ENCODE peak calls at places on chromosomes 6 and 20, in seven cellular contexts. L is neural crest cell; S is right lobe of liver; Z is CD8-positive, alpha-beta T cell; G is cardiac muscle cell; T is AG04449; M is ovary. Q is an unnamed sample.

GRCh38 chr20:43583982-43584432 is 6.7 kb upstream of the IFT52 start:
- DNase-seq in L (no peak), G (peak), M (peak), Z (no peak), T (peak), S (peak), Q (peak)

GRCh38 chr6:32173051-32173727 is 2.7 kb downstream of the AGPAT1 start:
- DNase-seq in T (no peak), Z (no peak), S (no peak), L (no peak), G (no peak), M (no peak), Q (no peak)

GRCh38 chr6:2028457-2029038 is 216.9 kb downstream of the GMDS start:
- DNase-seq in G (no peak), M (no peak), Z (no peak), T (no peak), L (no peak), S (no peak), Q (no peak)

GRCh38 chr6:28943557-28944411 is 20.0 kb upstream of the TRIM27 start:
- DNase-seq in S (peak), G (peak), L (peak), T (no peak), Z (peak), M (peak), Q (peak)

GRCh38 chr20:48393721-48394120 is 434.1 kb downstream of the PREX1 start:
- DNase-seq in S (no peak), G (no peak), T (no peak), Z (no peak), L (no peak), M (no peak), Q (no peak)

GRCh38 chr6:160147146-160147536 is 25.5 kb downstream of the SLC22A1 start:
- DNase-seq in L (no peak), Z (no peak), G (no peak), M (no peak), S (no peak), T (no peak), Q (no peak)

GRCh38 chr6:108029226-108029921 is 45.2 kb downstream of the OSTM1 start:
- DNase-seq in M (no peak), Z (no peak), T (no peak), L (no peak), G (no peak), S (no peak), Q (no peak)

GRCh38 chr6:43990627-43991619 is 136.3 kb downstream of the MRPL14 start:
- DNase-seq in M (peak), S (peak), T (no peak), Z (no peak), G (peak), L (no peak), Q (peak)

GRCh38 chr6:30885999-30886896 is 1.9 kb downstream of the DDR1 start:
- DNase-seq in Z (peak), M (peak), S (peak), L (peak), G (peak), T (no peak), Q (peak)

GRCh38 chr20:61251529-61252393 is at the start of gene CDH4:
- DNase-seq in M (no peak), S (no peak), G (peak), T (no peak), L (peak), Z (no peak), Q (no peak)

GRCh38 chr20:45394221-45395113 is 13.6 kb upstream of the DBNDD2 start:
- DNase-seq in S (no peak), L (no peak), Z (no peak), T (no peak), M (no peak), G (no peak), Q (no peak)

GRCh38 chr6:132456700-132457143 is 55.4 kb upstream of the MOXD1 start:
- DNase-seq in M (no peak), T (no peak), S (no peak), Z (no peak), G (peak), L (no peak), Q (no peak)

GRCh38 chr6:141986457-141986856 is 146.3 kb upstream of the GJE1 start:
- DNase-seq in L (no peak), S (no peak), T (no peak), Z (no peak), M (no peak), G (no peak), Q (no peak)

GRCh38 chr6:138034229-138034628 is 73.0 kb downstream of the PERP start:
- DNase-seq in L (no peak), T (no peak), M (no peak), Z (no peak), G (no peak), S (no peak), Q (no peak)

GRCh38 chr6:129701721-129702455 is 8.1 kb downstream of the ARHGAP18 start:
- DNase-seq in L (no peak), G (no peak), M (no peak), S (no peak), Z (no peak), T (peak), Q (no peak)

GRCh38 chr20:59164681-59165388 is 1.2 kb downstream of the ZNF831 start:
- DNase-seq in Z (no peak), T (no peak), S (no peak), M (no peak), G (no peak), L (no peak), Q (no peak)

GRCh38 chr6:9456241-9456658 is 958.6 kb downstream of the TFAP2A start:
- DNase-seq in S (no peak), G (no peak), T (no peak), Z (no peak), M (no peak), L (peak), Q (no peak)

GRCh38 chr6:110622912-110623578 is 146.6 kb upstream of the SLC22A16 start:
- DNase-seq in M (no peak), T (no peak), G (no peak), Z (no peak), L (no peak), S (no peak), Q (no peak)

GRCh38 chr6:135909737-135910387 is 58.4 kb downstream of the PDE7B start:
- DNase-seq in L (peak), T (no peak), M (no peak), Z (peak), G (peak), S (peak), Q (peak)

GRCh38 chr20:6519556-6519955 is 247.9 kb upstream of the BMP2 start:
- DNase-seq in T (no peak), L (no peak), S (no peak), M (no peak), Z (no peak), G (no peak), Q (no peak)

GRCh38 chr20:57422254-57422653 is 31.1 kb downstream of the RBM38 start:
- DNase-seq in M (no peak), S (no peak), T (no peak), G (no peak), L (no peak), Z (no peak), Q (no peak)

GRCh38 chr6:68317366-68317765 is 317.7 kb upstream of the ADGRB3 start:
- DNase-seq in L (no peak), G (no peak), T (no peak), Z (no peak), S (no peak), M (no peak), Q (no peak)

DNA sequence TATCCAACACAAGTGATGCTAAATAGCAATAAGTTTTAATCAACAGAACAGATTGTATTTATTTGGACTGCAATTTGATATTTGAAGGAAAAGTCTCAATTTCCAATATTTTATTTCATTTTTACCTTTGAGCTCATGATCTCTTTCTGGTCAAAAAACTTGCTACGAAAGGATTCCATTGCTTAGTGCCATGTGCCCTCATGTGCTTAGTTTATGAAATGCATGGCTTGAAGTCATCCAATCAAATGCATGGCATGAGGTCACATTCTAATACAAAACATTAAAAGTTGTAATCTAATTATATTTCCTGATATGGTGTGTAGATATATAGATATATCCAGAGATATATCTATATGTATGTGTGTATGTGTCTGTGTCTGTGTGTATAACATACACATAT is 321.2 kb upstream of the ADGRB3 start:
- DNase-seq in T (no peak), L (no peak), M (no peak), S (no peak), Z (no peak), G (peak), Q (no peak)
- TF ChIP-seq CTCF in T (peak), L (peak), M (no peak), S (no peak), Z (no peak), G (peak), Q (no peak)

GRCh38 chr6:39901116-39901655 is 33.1 kb downstream of the MOCS1 start:
- DNase-seq in S (no peak), G (no peak), Z (no peak), M (peak), T (no peak), L (no peak), Q (no peak)

GRCh38 chr6:39902136-39902535 is 32.1 kb downstream of the MOCS1 start:
- DNase-seq in L (no peak), Z (no peak), S (no peak), M (no peak), G (no peak), T (no peak), Q (no peak)

GRCh38 chr6:39901670-39902069 is 32.6 kb downstream of the MOCS1 start:
- DNase-seq in Z (no peak), M (peak), T (no peak), S (peak), G (no peak), L (no peak), Q (no peak)

GRCh38 chr6:39903656-39904055 is 30.6 kb downstream of the MOCS1 start:
- DNase-seq in L (no peak), G (no peak), Z (no peak), T (no peak), M (peak), S (no peak), Q (no peak)

GRCh38 chr6:39902786-39903465 is 31.3 kb downstream of the MOCS1 start:
- DNase-seq in L (no peak), T (no peak), S (no peak), G (no peak), M (peak), Z (no peak), Q (no peak)
- TF ChIP-seq CTCF in L (no peak), T (no peak), S (no peak), G (no peak), M (no peak), Z (no peak), Q (no peak)

DNA sequence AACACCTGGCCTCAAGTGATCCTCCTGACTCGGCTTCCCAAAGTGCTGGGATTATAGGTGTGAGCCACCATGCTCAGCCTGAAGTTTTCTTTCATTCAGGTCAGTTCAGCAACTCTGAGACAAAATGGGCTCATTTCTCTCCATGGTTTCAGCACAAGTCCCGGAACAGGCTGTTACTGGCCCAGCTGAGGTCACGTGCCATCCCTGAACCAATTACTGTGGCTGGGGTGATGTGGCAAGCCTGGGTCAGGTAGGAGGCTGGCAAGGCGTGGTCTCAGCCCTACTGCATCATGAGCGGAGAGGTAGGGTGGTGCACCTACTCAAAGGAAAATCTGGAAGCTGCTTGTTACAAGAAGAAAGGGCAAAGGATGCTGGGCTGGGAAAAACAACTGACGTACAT is 326.4 kb downstream of the KIF16B start:
- DNase-seq in G (no peak), L (no peak), Z (no peak), S (no peak), T (no peak), M (no peak), Q (no peak)
- TF ChIP-seq CTCF in G (no peak), L (no peak), Z (no peak), S (no peak), T (no peak), M (no peak), Q (no peak)

DNA sequence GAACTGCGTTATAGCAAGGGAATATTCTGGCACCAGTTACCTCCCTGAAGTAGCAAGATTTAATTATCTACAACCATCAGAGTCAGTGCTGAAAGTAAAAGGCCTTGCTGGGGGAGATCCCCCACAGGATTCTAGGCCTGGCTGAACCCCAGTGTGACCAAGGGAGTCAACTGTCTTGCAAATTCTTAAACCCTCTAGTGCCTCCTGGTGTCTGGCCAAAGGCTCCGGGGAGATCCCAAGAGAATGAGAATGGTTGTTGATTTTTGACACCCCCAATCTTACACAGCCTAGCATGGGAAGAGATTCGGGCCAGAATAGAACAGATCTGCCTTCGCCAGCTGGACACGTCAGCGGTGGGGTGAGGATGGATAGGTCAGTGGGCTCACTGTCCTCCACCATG is 179.4 kb downstream of the ERMARD start:
- DNase-seq in L (no peak), S (no peak), G (no peak), Z (peak), M (no peak), T (no peak), Q (no peak)
- TF ChIP-seq CTCF in L (no peak), S (peak), G (no peak), Z (peak), M (no peak), T (no peak), Q (no peak)

Q was measured in Calu3.